ENCODE peak calls at places on chromosomes 16 and 17, in ten cellular contexts. P is endothelial cell of umbilical vein; A is RPMI8226; N is stromal cell of bone marrow; U is NCI-H2081 treated with DMSO at 0.1 percent for 48 hours; G is activated T-helper 2 cell treated with anti-CD3 and anti-CD28 coated beads, Interferon-gamma antibody, Interleukin-2, Interleukin-4, amounts not matched to agents 10 μg/mL and 5 μg/mL and 100 μg/mL, durations not matched to agents 14 hours and 24 hours and 36 hours; H is activated CD8-positive, alpha-beta memory T cell treated with anti-CD3 and anti-CD28 coated beads for 24 hours; D is left cardiac atrium; S is activated gamma-delta T cell treated with Interleukin-2 at 50 U/mL for 16 hours; J is stimulated activated naive CD4-positive, alpha-beta T cell treated with Interleukin-2 at 50 U/mL for 16 hours. L is an unnamed sample.

GRCh38 chr16:21986692-21987246 is 14.1 kb downstream of the PDZD9 start:
- DNase-seq in D (no peak), P (no peak), S (no peak), N (no peak), J (no peak), U (no peak), H (no peak), A (no peak), G (no peak), L (peak)

GRCh38 chr17:66612993-66613392 is 221.9 kb upstream of the CACNG5 start:
- DNase-seq in P (no peak), N (no peak), J (no peak), G (no peak), H (no peak), U (no peak), S (no peak), D (no peak), A (no peak), L (no peak)

GRCh38 chr17:1464186-1464585 is 8.2 kb upstream of the CRK start:
- DNase-seq in S (no peak), U (no peak), P (no peak), D (no peak), G (no peak), J (no peak), A (no peak), N (no peak), H (no peak), L (no peak)

GRCh38 chr17:27495460-27495859 is 39.2 kb downstream of the KSR1 start:
- DNase-seq in H (no peak), G (no peak), P (no peak), D (no peak), U (no peak), S (no peak), A (no peak), N (no peak), J (no peak), L (no peak)

GRCh38 chr16:81669473-81670350 is 109.4 kb upstream of the PLCG2 start:
- DNase-seq in N (no peak), S (no peak), P (no peak), D (no peak), A (no peak), U (no peak), G (no peak), H (no peak), J (no peak), L (no peak)

GRCh38 chr17:1515640-1516402 is 591 bp downstream of the INPP5K start:
- DNase-seq in N (peak), A (peak), U (no peak), G (peak), P (peak), D (peak), J (peak), S (peak), H (peak), L (peak)

GRCh38 chr17:14818469-14818868 is 446.7 kb downstream of the PMP22 start:
- DNase-seq in A (no peak), N (no peak), H (no peak), U (no peak), J (no peak), G (no peak), P (no peak), S (no peak), D (no peak), L (no peak)

GRCh38 chr16:24841291-24841690 is 4.5 kb upstream of the SLC5A11 start:
- DNase-seq in U (no peak), P (no peak), J (no peak), S (no peak), A (no peak), D (no peak), H (no peak), N (no peak), G (no peak), L (no peak)

GRCh38 chr17:56023851-56024250 is 129.4 kb upstream of the ANKFN1 start:
- DNase-seq in D (no peak), A (no peak), S (no peak), P (no peak), U (no peak), H (no peak), N (no peak), J (no peak), G (no peak), L (no peak)

GRCh38 chr17:11644265-11645212 is 46.3 kb downstream of the DNAH9 start:
- DNase-seq in H (no peak), N (peak), D (peak), G (no peak), S (no peak), A (peak), P (peak), U (no peak), J (peak), L (peak)

GRCh38 chr17:21419299-21420239 is 43.4 kb downstream of the KCNJ12 start:
- DNase-seq in U (no peak), N (no peak), A (no peak), G (no peak), J (no peak), S (peak), D (peak), H (peak), P (no peak), L (peak)

GRCh38 chr17:2158011-2158410 is 103.1 kb downstream of the HIC1 start:
- DNase-seq in U (no peak), A (no peak), J (no peak), G (no peak), S (no peak), N (peak), H (no peak), D (no peak), P (no peak), L (no peak)

GRCh38 chr16:69831212-69832123 is 69.3 kb downstream of the WWP2 start:
- DNase-seq in U (no peak), H (no peak), J (no peak), P (peak), A (no peak), D (no peak), S (no peak), G (no peak), N (no peak), L (no peak)

GRCh38 chr16:16041196-16041892 is 91.9 kb downstream of the ABCC1 start:
- DNase-seq in S (peak), H (no peak), G (no peak), P (peak), N (no peak), U (no peak), A (no peak), J (no peak), D (no peak), L (peak)

GRCh38 chr17:18957831-18958230 is 5.9 kb downstream of the SLC5A10 start:
- DNase-seq in A (no peak), J (no peak), G (no peak), H (no peak), U (no peak), N (no peak), D (no peak), S (no peak), P (no peak), L (no peak)

GRCh38 chr17:67671492-67671891 is 46.2 kb upstream of the NOL11 start:
- DNase-seq in H (no peak), U (peak), G (no peak), S (no peak), N (no peak), P (peak), D (peak), A (no peak), J (no peak), L (no peak)

GRCh38 chr17:60506312-60506711 is 19.7 kb downstream of the APPBP2 start:
- DNase-seq in H (no peak), A (peak), S (no peak), N (peak), G (no peak), P (peak), J (no peak), D (no peak), U (no peak), L (no peak)

GRCh38 chr17:19262650-19263620 is 25.8 kb downstream of the EPN2 start:
- DNase-seq in S (no peak), H (no peak), U (no peak), G (no peak), J (no peak), A (no peak), N (peak), D (peak), P (peak), L (no peak)

GRCh38 chr16:54647216-54647615 is 283.4 kb upstream of the IRX5 start:
- DNase-seq in J (no peak), P (no peak), D (no peak), A (no peak), N (no peak), U (no peak), S (no peak), G (no peak), H (no peak), L (no peak)

GRCh38 chr17:38419508-38419981 is 8.7 kb upstream of the ARHGAP23 start:
- DNase-seq in H (no peak), D (no peak), P (no peak), N (no peak), S (no peak), J (no peak), U (no peak), A (no peak), G (no peak), L (no peak)

GRCh38 chr17:17805575-17805974 is 31.2 kb downstream of the SREBF1 start:
- DNase-seq in D (peak), N (no peak), A (no peak), U (no peak), G (no peak), S (no peak), P (no peak), J (no peak), H (no peak), L (no peak)

GRCh38 chr17:40530988-40531971 is 29.9 kb upstream of the TNS4 start:
- DNase-seq in A (no peak), N (no peak), H (peak), P (no peak), J (peak), G (peak), S (peak), U (no peak), D (peak), L (no peak)

GRCh38 chr17:37050905-37051304 is 102.2 kb downstream of the AATF start:
- DNase-seq in G (no peak), U (no peak), S (no peak), A (no peak), J (no peak), N (no peak), H (no peak), P (no peak), D (no peak), L (no peak)